ENCODE peak calls at places on chromosomes 11 and 22, in nine cellular contexts. T is body of pancreas; M is CD4-positive, CD25-positive, alpha-beta regulatory T cell; J is choroid plexus epithelial cell; G is left ventricle myocardium inferior; S is neural progenitor cell; Y is lung; C is neuronal stem cell; P is HFF-Myc. N is an unnamed sample.

GRCh38 chr11:76801736-76802135 is 18.6 kb downstream of the TSKU start:
- DNase-seq in P (no peak), G (no peak), S (no peak), Y (no peak), T (no peak), C (no peak), J (no peak), M (no peak), N (no peak)

GRCh38 chr11:76158394-76159302 is 47.7 kb downstream of the WNT11 start:
- DNase-seq in S (no peak), T (no peak), C (no peak), M (no peak), J (no peak), P (no peak), G (no peak), Y (no peak), N (no peak)

GRCh38 chr22:43923191-43923590 is 414 bp upstream of the PNPLA3 start:
- DNase-seq in S (no peak), Y (no peak), J (peak; percentile 44), P (no peak), M (no peak), T (peak; percentile 3), G (no peak), C (no peak), N (no peak)

GRCh38 chr11:78759067-78759466 is 184.4 kb upstream of the NARS2 start:
- DNase-seq in M (no peak), C (no peak), S (no peak), T (no peak), Y (no peak), J (no peak), P (no peak), G (no peak), N (no peak)

GRCh38 chr11:32809313-32809712 is 14.9 kb upstream of the CCDC73 start:
- DNase-seq in P (peak; percentile 49), S (peak; percentile 83), T (peak; percentile 79), M (peak; percentile 22), C (peak; percentile 59), G (peak; percentile 37), J (peak; percentile 91), Y (peak; percentile 64), N (peak; percentile 40)

GRCh38 chr11:2465201-2466068 is 20.6 kb downstream of the KCNQ1 start:
- DNase-seq in T (no peak), Y (no peak), C (no peak), G (no peak), J (no peak), S (no peak), P (no peak), M (no peak), N (no peak)

GRCh38 chr22:46369716-46370583 is 34.4 kb downstream of the TRMU start:
- DNase-seq in P (no peak), T (no peak), G (no peak), Y (no peak), M (no peak), J (no peak), S (no peak), C (no peak), N (no peak)

GRCh38 chr22:50542416-50542927 is 3.2 kb upstream of the KLHDC7B start:
- DNase-seq in Y (peak; percentile 59), J (peak; percentile 42), P (no peak), C (no peak), M (no peak), S (no peak), T (peak; percentile 61), G (no peak), N (no peak)

DNA sequence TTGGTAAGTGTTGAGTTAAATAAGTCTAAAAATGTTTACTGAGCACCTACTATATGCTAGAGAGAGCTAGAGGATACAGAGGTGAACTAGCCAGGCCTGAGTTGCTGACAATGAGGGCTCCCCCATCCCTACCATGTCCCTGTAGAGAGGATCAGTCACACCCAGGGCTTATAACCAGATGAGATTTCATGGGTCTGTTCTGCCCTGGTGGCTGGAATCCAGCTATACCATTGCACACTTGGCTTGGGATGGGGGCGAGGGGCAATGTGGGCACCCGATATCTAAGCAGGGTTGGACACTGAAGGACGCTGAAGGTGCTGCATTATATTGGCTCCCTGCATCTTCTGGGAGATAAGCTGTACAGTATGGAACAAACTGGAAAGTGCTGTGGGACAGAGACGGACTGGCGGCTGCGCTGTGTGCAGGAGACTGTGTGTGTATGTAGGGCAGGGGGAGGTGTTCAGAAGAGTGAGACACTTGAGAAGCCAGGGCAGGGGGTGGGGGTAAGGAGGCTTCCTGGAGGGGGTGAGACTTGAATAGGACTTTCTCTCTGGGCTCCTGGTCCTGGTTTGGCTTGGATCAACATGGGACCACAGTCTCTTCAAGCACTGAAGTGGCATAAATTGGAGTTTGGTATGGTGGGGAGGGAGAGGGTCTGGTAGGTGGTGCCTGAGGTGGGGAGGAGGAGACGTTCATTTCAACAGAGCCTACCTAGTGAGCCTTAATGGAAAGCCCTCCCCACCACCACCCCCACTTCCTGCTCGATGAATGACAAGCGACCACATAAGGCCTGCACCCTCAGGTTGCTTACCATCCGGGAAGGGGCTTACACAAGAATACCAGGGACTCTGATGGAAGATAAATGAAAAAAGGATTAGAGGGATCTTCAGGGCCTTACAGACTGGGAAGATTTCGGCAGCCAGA is 1.8 kb downstream of the CD82 start:
- DNase-seq in P (no peak), Y (no peak), M (peak; percentile 9), J (no peak), S (no peak), T (no peak), C (no peak), G (no peak), N (no peak)
- H3K4me3 ChIP-seq in P (no peak overlapping the region), Y (no peak overlapping the region), M (peak overlapping the region; percentile 86), J (no peak overlapping the region), S (no peak overlapping the region), T (no peak overlapping the region), C (no peak overlapping the region), G (peak overlapping the region; percentile 77), N (peak overlapping the region; percentile 74)

DNA sequence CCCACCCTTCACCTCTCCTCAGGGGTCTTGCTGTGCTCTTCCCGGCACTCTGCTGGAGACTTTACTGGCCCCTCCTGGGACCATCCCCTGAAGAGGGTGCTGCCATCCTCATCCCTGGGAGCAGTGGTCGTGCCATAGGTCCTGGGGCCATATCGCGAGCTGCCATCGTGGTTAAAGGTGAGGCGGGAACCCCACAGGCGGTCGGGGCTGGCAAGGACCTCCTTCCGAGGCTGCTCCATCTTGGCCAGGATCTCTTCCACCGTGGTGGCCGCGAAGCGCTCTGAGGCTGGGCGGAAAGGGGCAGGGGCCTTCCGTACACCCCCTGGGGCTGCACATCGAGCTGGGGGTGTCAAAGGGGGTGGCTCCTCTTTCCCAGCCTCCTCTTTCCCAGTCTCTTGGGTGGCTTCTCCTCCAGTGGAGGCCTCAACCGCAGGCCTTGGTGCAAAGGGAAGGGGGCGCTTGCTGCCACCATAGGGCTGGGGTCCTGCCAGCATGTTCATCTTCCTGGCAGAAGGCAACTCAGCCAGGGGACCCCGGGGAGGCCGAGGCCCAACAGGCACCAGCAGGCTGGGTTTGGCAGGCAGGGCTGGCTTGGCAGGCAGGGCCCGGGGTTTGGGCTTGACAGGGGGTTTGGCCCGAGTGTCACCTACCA is 4.6 kb downstream of the TNKS1BP1 start:
- DNase-seq in M (no peak), P (no peak), Y (no peak), J (no peak), S (no peak), C (no peak), T (no peak), G (no peak), N (no peak)
- H3K4me3 ChIP-seq in M (no peak overlapping the region), P (no peak overlapping the region), Y (no peak overlapping the region), J (no peak overlapping the region), S (no peak overlapping the region), C (no peak overlapping the region), T (no peak overlapping the region), G (peak overlapping the region; percentile 86), N (peak overlapping the region; percentile 5)

GRCh38 chr22:28329582-28330073 is 350.0 kb downstream of the TTC28 start:
- DNase-seq in P (no peak), T (no peak), Y (no peak), S (no peak), G (no peak), M (no peak), J (peak; percentile 50), C (no peak), N (peak; percentile 9)

GRCh38 chr22:28333106-28333505 is 346.5 kb downstream of the TTC28 start:
- DNase-seq in G (no peak), P (no peak), Y (no peak), T (no peak), C (no peak), M (no peak), S (no peak), J (no peak), N (no peak)

GRCh38 chr22:28328751-28329150 is 350.9 kb downstream of the TTC28 start:
- DNase-seq in P (no peak), C (no peak), G (no peak), M (no peak), Y (no peak), S (no peak), J (no peak), T (no peak), N (no peak)

GRCh38 chr22:28332410-28332809 is 347.2 kb downstream of the TTC28 start:
- DNase-seq in J (peak; percentile 48), G (no peak), S (no peak), Y (no peak), M (no peak), P (no peak), T (no peak), C (no peak), N (peak; percentile 4)
- H3K4me3 ChIP-seq in J (no peak overlapping the region), G (no peak overlapping the region), S (no peak overlapping the region), Y (no peak overlapping the region), M (no peak overlapping the region), P (no peak overlapping the region), T (no peak overlapping the region), C (no peak overlapping the region), N (no peak overlapping the region)

GRCh38 chr11:61717286-61718033 is 35.0 kb upstream of the MYRF start:
- DNase-seq in J (no peak), S (no peak), P (no peak), Y (no peak), C (no peak), T (no peak), M (no peak), G (no peak), N (no peak)

GRCh38 chr11:61716478-61717285 is 35.8 kb upstream of the MYRF start:
- DNase-seq in S (no peak), T (no peak), M (no peak), Y (no peak), G (no peak), J (no peak), P (no peak), C (no peak), N (no peak)

GRCh38 chr11:61718613-61719302 is 33.7 kb upstream of the MYRF start:
- DNase-seq in M (no peak), T (no peak), P (peak; percentile 38), Y (no peak), C (peak; percentile 71), S (peak; percentile 85), G (peak; percentile 51), J (peak; percentile 63), N (no peak)

GRCh38 chr11:61719968-61720367 is 32.5 kb upstream of the MYRF start:
- DNase-seq in Y (no peak), C (no peak), M (no peak), J (no peak), T (no peak), P (no peak), G (no peak), S (no peak), N (no peak)

DNA sequence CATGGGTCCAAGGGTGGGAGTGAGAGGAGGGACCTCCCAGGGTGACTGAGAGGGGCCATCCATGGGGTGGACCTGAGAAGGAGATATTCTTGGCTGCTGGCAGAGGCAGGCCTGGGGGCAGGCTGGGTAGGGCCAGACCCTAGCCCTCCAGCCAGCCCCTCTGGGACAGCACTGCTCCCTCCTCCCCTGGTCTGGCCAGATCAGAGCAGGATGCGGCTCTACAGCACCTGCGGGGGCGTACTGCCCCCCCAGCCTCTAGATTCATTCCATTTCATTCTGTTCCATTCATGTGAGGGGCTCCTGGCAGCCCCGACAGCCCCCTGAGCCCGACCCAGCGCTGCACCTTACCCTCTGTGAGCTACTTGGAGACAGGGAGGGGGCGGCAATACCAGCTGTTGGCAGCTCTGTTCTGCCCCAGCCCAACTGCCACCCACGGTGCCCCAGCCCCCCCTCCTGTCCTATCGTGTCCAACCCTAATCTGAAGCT is 34.3 kb upstream of the MYRF start:
- DNase-seq in P (no peak), C (no peak), T (no peak), M (no peak), J (no peak), Y (no peak), S (no peak), G (no peak), N (no peak)
- H3K4me3 ChIP-seq in P (peak overlapping the region; percentile 61), C (peak overlapping the region; percentile 71), T (no peak overlapping the region), M (no peak overlapping the region), J (peak overlapping the region; percentile 64), Y (no peak overlapping the region), S (peak overlapping the region; percentile 38), G (peak overlapping the region; percentile 59), N (peak overlapping the region; percentile 50)

N was measured in skeletal muscle cell.